ENCODE peak calls at places on chromosome 21, in ten cellular contexts. C, D, S, P, M, R, K, N, B and Y are unnamed samples.

GRCh38 chr21:18384771-18385170 is 18.8 kb downstream of the TMPRSS15 start:
- DNase-seq in C (no peak), D (no peak), S (no peak), P (peak; percentile 25), M (no peak), R (peak; percentile 16), K (no peak), N (peak; percentile 21), B (no peak), Y (peak; percentile 64)

GRCh38 chr21:43917515-43918384 is 52.7 kb downstream of the AGPAT3 start:
- DNase-seq in C (no peak), D (no peak), S (no peak), P (no peak), M (peak; percentile 32), R (peak; percentile 48), K (no peak), N (no peak), B (no peak), Y (no peak)

GRCh38 chr21:38992737-38993136 is 187.0 kb downstream of the ETS2 start:
- DNase-seq in C (no peak), D (no peak), S (no peak), P (no peak), M (no peak), R (peak; percentile 64), K (no peak), N (no peak), B (no peak), Y (no peak)

GRCh38 chr21:35648512-35648911 is 411.8 kb downstream of the SETD4 start:
- DNase-seq in C (no peak), D (no peak), S (no peak), P (peak; percentile 4), M (no peak), R (no peak), K (no peak), N (no peak), B (no peak), Y (peak; percentile 27)

GRCh38 chr21:46621457-46622182 is 13.9 kb upstream of the PRMT2 start:
- DNase-seq in C (no peak), D (no peak), S (no peak), P (no peak), M (no peak), R (no peak), K (no peak), N (no peak), B (no peak), Y (peak; percentile 95)

GRCh38 chr21:31254131-31254530 is 89.9 kb downstream of the TIAM1 start:
- DNase-seq in C (no peak), D (no peak), S (no peak), P (no peak), M (no peak), R (no peak), K (no peak), N (no peak), B (no peak), Y (no peak)

GRCh38 chr21:27268290-27268689 is 301.4 kb upstream of the ADAMTS5 start:
- DNase-seq in C (no peak), D (no peak), S (no peak), P (peak; percentile 68), M (no peak), R (no peak), K (no peak), N (peak; percentile 34), B (no peak), Y (no peak)

GRCh38 chr21:18908641-18909040 is 505.1 kb upstream of the TMPRSS15 start:
- DNase-seq in C (no peak), D (no peak), S (no peak), P (no peak), M (no peak), R (no peak), K (no peak), N (no peak), B (no peak), Y (no peak)

GRCh38 chr21:42777757-42778344 is 101.5 kb downstream of the WDR4 start:
- DNase-seq in C (no peak), D (no peak), S (no peak), P (peak; percentile 87), M (peak; percentile 39), R (no peak), K (peak; percentile 51), N (no peak), B (no peak), Y (peak; percentile 74)

GRCh38 chr21:34639882-34640788 is 25.2 kb upstream of the RCAN1 start:
- DNase-seq in C (no peak), D (no peak), S (peak; percentile 24), P (no peak), M (no peak), R (peak; percentile 49), K (no peak), N (no peak), B (no peak), Y (no peak)

GRCh38 chr21:45403825-45404725 is 890 bp upstream of the COL18A1 start:
- DNase-seq in C (no peak), D (no peak), S (no peak), P (peak; percentile 69), M (peak; percentile 47), R (peak; percentile 41), K (no peak), N (peak; percentile 43), B (no peak), Y (no peak)

GRCh38 chr21:45322960-45323461 is 35.3 kb upstream of the POFUT2 start:
- DNase-seq in C (no peak), D (no peak), S (no peak), P (peak; percentile 53), M (peak; percentile 48), R (no peak), K (no peak), N (peak; percentile 79), B (no peak), Y (no peak)

GRCh38 chr21:32414579-32415358 is 2.3 kb downstream of the EVA1C start:
- DNase-seq in C (no peak), D (no peak), S (no peak), P (peak; percentile 34), M (no peak), R (peak; percentile 79), K (no peak), N (peak; percentile 58), B (no peak), Y (peak; percentile 49)